ENCODE peak calls at places on chromosome 7, in ten cellular contexts. V is activated T-helper 1 cell treated with Interleukin-2 at 50 U/mL for 16 hours, Z is PC-3, Q is foreskin fibroblast, R is AG08395, M is spleen, D is MM.1S, C is nucleus accumbens, P is SW480, Y is GM20000. O is an unnamed sample.

GRCh38 chr7:5796076-5796475 is 14.6 kb upstream of the RNF216 start:
- DNase-seq in V (no peak), Z (no peak), Q (no peak), R (no peak), M (no peak), D (no peak), C (no peak), P (no peak), Y (no peak), O (no peak)

GRCh38 chr7:131346885-131347592 is 19.4 kb downstream of the MKLN1 start:
- DNase-seq in V (no peak), Z (peak), Q (no peak), R (no peak), M (no peak), D (no peak), C (no peak), P (no peak), Y (no peak), O (no peak)

GRCh38 chr7:156827587-156828203 is 65.3 kb downstream of the LMBR1 start:
- DNase-seq in V (no peak), Z (peak), Q (peak), R (peak), M (no peak), D (peak), C (no peak), P (no peak), Y (no peak), O (peak)

GRCh38 chr7:112740667-112741066 is 49.5 kb downstream of the TMEM168 start:
- DNase-seq in V (no peak), Z (no peak), Q (no peak), R (no peak), M (no peak), D (no peak), C (no peak), P (no peak), Y (no peak), O (no peak)

GRCh38 chr7:125218076-125218475 is 288.5 kb upstream of the POT1 start:
- DNase-seq in V (no peak), Z (no peak), Q (no peak), R (no peak), M (no peak), D (no peak), C (no peak), P (no peak), Y (no peak), O (no peak)

GRCh38 chr7:143454091-143454729 is 11.0 kb downstream of the TAS2R60 start:
- DNase-seq in V (no peak), Z (no peak), Q (peak), R (peak), M (no peak), D (no peak), C (no peak), P (no peak), Y (no peak), O (no peak)

GRCh38 chr7:97305589-97305988 is 188.1 kb downstream of the SDHAF3 start:
- DNase-seq in V (no peak), Z (no peak), Q (no peak), R (no peak), M (no peak), D (no peak), C (no peak), P (no peak), Y (no peak), O (no peak)

GRCh38 chr7:73858807-73859206 is 2.2 kb upstream of the TMEM270 start:
- DNase-seq in V (no peak), Z (no peak), Q (no peak), R (no peak), M (no peak), D (no peak), C (no peak), P (peak), Y (no peak), O (no peak)

GRCh38 chr7:85828654-85829053 is 641.8 kb upstream of the SEMA3D start:
- DNase-seq in V (no peak), Z (peak), Q (no peak), R (no peak), M (no peak), D (no peak), C (no peak), P (no peak), Y (no peak), O (no peak)

GRCh38 chr7:99083068-99083651 is 60.7 kb downstream of the SMURF1 start:
- DNase-seq in V (no peak), Z (peak), Q (no peak), R (no peak), M (no peak), D (no peak), C (no peak), P (no peak), Y (no peak), O (no peak)

GRCh38 chr7:73904219-73905136 is 43.5 kb downstream of the TMEM270 start:
- DNase-seq in V (no peak), Z (no peak), Q (peak), R (peak), M (peak), D (no peak), C (no peak), P (no peak), Y (no peak), O (no peak)

GRCh38 chr7:120441850-120442249 is 168.9 kb downstream of the KCND2 start:
- DNase-seq in V (no peak), Z (no peak), Q (no peak), R (no peak), M (no peak), D (peak), C (no peak), P (no peak), Y (peak), O (no peak)

GRCh38 chr7:121049028-121049791 is 60.7 kb downstream of the CPED1 start:
- DNase-seq in V (no peak), Z (peak), Q (no peak), R (no peak), M (no peak), D (no peak), C (no peak), P (no peak), Y (no peak), O (no peak)

GRCh38 chr7:27519801-27520200 is 142.9 kb downstream of the HIBADH start:
- DNase-seq in V (no peak), Z (no peak), Q (no peak), R (no peak), M (no peak), D (no peak), C (no peak), P (no peak), Y (no peak), O (no peak)

O was measured in RPMI8226.